ENCODE peak calls at places on chromosomes 6 and 20, in eight cellular contexts. R is choroid plexus epithelial cell; B is stimulated activated naive B cell treated with anti-CD40 and anti-IgM and Interleukin-4, amounts not matched to agents 10 μg/mL and 1 μg/mL and 100 μg/mL, for 72 hours; A is Karpas-422; L is C1 segment of cervical spinal cord; P is HCT116; J is stimulated activated CD4-positive, alpha-beta T cell treated with anti-CD3 and anti-CD28 coated beads, Interleukin-2, amount 100 ng/mL, for 4 hours; M is ELR. K is an unnamed sample.

GRCh38 chr6:87431263-87431662 is 23.5 kb downstream of the CFAP206 start:
- DNase-seq in R (peak; percentile 18), B (no peak), A (no peak), L (no peak), P (no peak), J (no peak), M (peak; percentile 33), K (no peak)

GRCh38 chr6:152598858-152599537 is 38.2 kb downstream of the SYNE1 start:
- DNase-seq in R (peak; percentile 5), B (no peak), A (no peak), L (no peak), P (no peak), J (no peak), M (no peak), K (no peak)

GRCh38 chr20:1945134-1945618 is 48.7 kb downstream of the PDYN start:
- DNase-seq in R (no peak), B (no peak), A (no peak), L (peak; percentile 40), P (no peak), J (no peak), M (no peak), K (no peak)

GRCh38 chr6:3405679-3406078 is 51.2 kb downstream of the SLC22A23 start:
- DNase-seq in R (peak; percentile 82), B (no peak), A (no peak), L (no peak), P (no peak), J (no peak), M (no peak), K (no peak)

GRCh38 chr6:33607784-33608161 is 13.3 kb upstream of the ITPR3 start:
- DNase-seq in R (no peak), B (no peak), A (peak; percentile 80), L (no peak), P (peak; percentile 37), J (no peak), M (peak; percentile 37), K (no peak)

GRCh38 chr6:154629127-154629526 is 104.1 kb upstream of the SCAF8 start:
- DNase-seq in R (no peak), B (no peak), A (no peak), L (no peak), P (no peak), J (no peak), M (no peak), K (no peak)

GRCh38 chr20:61118429-61119224 is 133.4 kb upstream of the CDH4 start:
- DNase-seq in R (no peak), B (no peak), A (no peak), L (no peak), P (no peak), J (no peak), M (peak; percentile 93), K (no peak)

GRCh38 chr6:144809120-144809519 is 524.0 kb downstream of the UTRN start:
- DNase-seq in R (no peak), B (no peak), A (no peak), L (no peak), P (peak; percentile 93), J (no peak), M (peak; percentile 81), K (no peak)

GRCh38 chr6:53178837-53179432 is 30.3 kb upstream of the GCM1 start:
- DNase-seq in R (no peak), B (no peak), A (peak; percentile 46), L (no peak), P (no peak), J (no peak), M (no peak), K (no peak)

GRCh38 chr20:34943808-34944568 is 11.6 kb downstream of the GSS start:
- DNase-seq in R (peak; percentile 50), B (no peak), A (no peak), L (no peak), P (peak; percentile 16), J (no peak), M (peak; percentile 64), K (no peak)

GRCh38 chr6:6728169-6728941 is 139.8 kb downstream of the LY86 start:
- DNase-seq in R (no peak), B (no peak), A (no peak), L (no peak), P (no peak), J (no peak), M (no peak), K (no peak)

GRCh38 chr6:108174371-108175175 is 8.8 kb downstream of the NR2E1 start:
- DNase-seq in R (peak; percentile 52), B (no peak), A (no peak), L (no peak), P (no peak), J (no peak), M (no peak), K (no peak)

GRCh38 chr6:35634316-35634715 is 54.4 kb downstream of the FKBP5 start:
- DNase-seq in R (no peak), B (no peak), A (no peak), L (no peak), P (no peak), J (no peak), M (no peak), K (no peak)

GRCh38 chr20:25032065-25032477 is 25.9 kb downstream of the ACSS1 start:
- DNase-seq in R (no peak), B (no peak), A (no peak), L (peak; percentile 50), P (no peak), J (no peak), M (no peak), K (no peak)